ENCODE peak calls at places on chromosome 9, in seven cellular contexts. One of them, this sample, is unnamed.

GRCh38 chr9:88076286-88077070 is 61.8 kb downstream of the SPATA31C2 start:
- DNase-seq in HepG2: peak
- DNase-seq in GM12878: no peak
- DNase-seq in HCT116: peak
- DNase-seq in H1: peak
- DNase-seq in K562: peak
- DNase-seq in SK-N-SH: peak
- DNase-seq in this sample: peak

GRCh38 chr9:6382681-6383080 is 30.3 kb upstream of the UHRF2 start:
- DNase-seq in GM12878: no peak
- DNase-seq in H1: no peak
- DNase-seq in K562: no peak
- DNase-seq in HepG2: no peak
- DNase-seq in HCT116: no peak
- DNase-seq in SK-N-SH: no peak
- DNase-seq in this sample: no peak

GRCh38 chr9:6782378-6782777 is 24.6 kb downstream of the KDM4C start:
- DNase-seq in H1: no peak
- DNase-seq in K562: no peak
- DNase-seq in HCT116: no peak
- DNase-seq in GM12878: no peak
- DNase-seq in HepG2: no peak
- DNase-seq in SK-N-SH: no peak
- DNase-seq in this sample: no peak

GRCh38 chr9:75064307-75065025 is 23.5 kb downstream of the NMRK1 start:
- DNase-seq in H1: no peak
- DNase-seq in K562: no peak
- DNase-seq in HCT116: no peak
- DNase-seq in SK-N-SH: no peak
- DNase-seq in GM12878: no peak
- DNase-seq in HepG2: no peak
- DNase-seq in this sample: no peak

GRCh38 chr9:29393064-29393463 is 1819.8 kb upstream of the C9orf72 start:
- DNase-seq in HepG2: no peak
- DNase-seq in HCT116: no peak
- DNase-seq in SK-N-SH: no peak
- DNase-seq in K562: no peak
- DNase-seq in H1: no peak
- DNase-seq in GM12878: no peak
- DNase-seq in this sample: no peak

GRCh38 chr9:8600914-8601680 is 801.5 kb upstream of the DMAC1 start:
- DNase-seq in HCT116: no peak
- DNase-seq in GM12878: no peak
- DNase-seq in HepG2: no peak
- DNase-seq in SK-N-SH: no peak
- DNase-seq in K562: no peak
- DNase-seq in H1: no peak
- DNase-seq in this sample: no peak

GRCh38 chr9:137269231-137269772 is 8.2 kb upstream of the TOR4A start:
- DNase-seq in K562: no peak
- DNase-seq in GM12878: peak
- DNase-seq in H1: no peak
- DNase-seq in HCT116: no peak
- DNase-seq in HepG2: no peak
- DNase-seq in SK-N-SH: no peak
- DNase-seq in this sample: peak

GRCh38 chr9:12934515-12935301 is 159.9 kb downstream of the LURAP1L start:
- DNase-seq in HCT116: no peak
- DNase-seq in HepG2: no peak
- DNase-seq in GM12878: no peak
- DNase-seq in SK-N-SH: no peak
- DNase-seq in H1: no peak
- DNase-seq in K562: no peak
- DNase-seq in this sample: no peak

GRCh38 chr9:93827545-93828330 is 127.4 kb downstream of the BARX1 start:
- DNase-seq in GM12878: no peak
- DNase-seq in HCT116: no peak
- DNase-seq in H1: no peak
- DNase-seq in K562: peak
- DNase-seq in HepG2: peak
- DNase-seq in SK-N-SH: peak
- DNase-seq in this sample: peak

GRCh38 chr9:33734911-33735310 is 60.5 kb upstream of the PRSS3 start:
- DNase-seq in SK-N-SH: no peak
- DNase-seq in GM12878: no peak
- DNase-seq in HepG2: no peak
- DNase-seq in HCT116: no peak
- DNase-seq in H1: no peak
- DNase-seq in K562: no peak
- DNase-seq in this sample: no peak

GRCh38 chr9:131635285-131635684 is 90.0 kb downstream of the PRRT1B start:
- DNase-seq in GM12878: no peak
- DNase-seq in K562: peak
- DNase-seq in HepG2: peak
- DNase-seq in HCT116: peak
- DNase-seq in H1: peak
- DNase-seq in SK-N-SH: no peak
- DNase-seq in this sample: peak

GRCh38 chr9:135517407-135517822 is 3.8 kb upstream of the LCN1 start:
- DNase-seq in H1: no peak
- DNase-seq in HepG2: no peak
- DNase-seq in SK-N-SH: no peak
- DNase-seq in K562: no peak
- DNase-seq in GM12878: no peak
- DNase-seq in HCT116: no peak
- DNase-seq in this sample: no peak

GRCh38 chr9:34512131-34513078 is 10.4 kb downstream of the ENHO start:
- DNase-seq in H1: no peak
- DNase-seq in K562: no peak
- DNase-seq in GM12878: no peak
- DNase-seq in SK-N-SH: no peak
- DNase-seq in HCT116: no peak
- DNase-seq in HepG2: peak
- DNase-seq in this sample: peak

GRCh38 chr9:82613516-82613915 is 449.4 kb downstream of the RASEF start:
- DNase-seq in HepG2: no peak
- DNase-seq in GM12878: no peak
- DNase-seq in K562: no peak
- DNase-seq in SK-N-SH: no peak
- DNase-seq in H1: no peak
- DNase-seq in HCT116: no peak
- DNase-seq in this sample: no peak

GRCh38 chr9:136990233-136990911 is 1.9 kb upstream of the PAXX start:
- DNase-seq in SK-N-SH: no peak
- DNase-seq in H1: no peak
- DNase-seq in K562: no peak
- DNase-seq in GM12878: no peak
- DNase-seq in HepG2: peak
- DNase-seq in HCT116: no peak
- DNase-seq in this sample: no peak

GRCh38 chr9:95508968-95509850 is 7.6 kb downstream of the PTCH1 start:
- DNase-seq in SK-N-SH: peak
- DNase-seq in HCT116: peak
- DNase-seq in HepG2: peak
- DNase-seq in H1: peak
- DNase-seq in K562: peak
- DNase-seq in GM12878: peak
- DNase-seq in this sample: peak

GRCh38 chr9:92720209-92720765 is 44.3 kb downstream of the BICD2 start:
- DNase-seq in GM12878: no peak
- DNase-seq in SK-N-SH: no peak
- DNase-seq in HCT116: no peak
- DNase-seq in K562: no peak
- DNase-seq in HepG2: no peak
- DNase-seq in H1: no peak
- DNase-seq in this sample: no peak

GRCh38 chr9:92717201-92718085 is 47.2 kb downstream of the BICD2 start:
- DNase-seq in H1: no peak
- DNase-seq in SK-N-SH: no peak
- DNase-seq in HCT116: no peak
- DNase-seq in HepG2: no peak
- DNase-seq in K562: no peak
- DNase-seq in GM12878: no peak
- DNase-seq in this sample: no peak

GRCh38 chr9:92719028-92719647 is 45.5 kb downstream of the BICD2 start:
- DNase-seq in HCT116: no peak
- DNase-seq in H1: no peak
- DNase-seq in K562: no peak
- DNase-seq in GM12878: no peak
- DNase-seq in SK-N-SH: no peak
- DNase-seq in HepG2: no peak
- DNase-seq in this sample: no peak

GRCh38 chr9:92716557-92716956 is 46.6 kb upstream of the IPPK start:
- DNase-seq in HCT116: peak
- DNase-seq in GM12878: no peak
- DNase-seq in SK-N-SH: peak
- DNase-seq in K562: peak
- DNase-seq in H1: peak
- DNase-seq in HepG2: peak
- DNase-seq in this sample: peak

GRCh38 chr9:92718086-92719001 is 46.3 kb downstream of the BICD2 start:
- DNase-seq in HCT116: no peak
- DNase-seq in K562: no peak
- DNase-seq in HepG2: no peak
- DNase-seq in SK-N-SH: no peak
- DNase-seq in GM12878: no peak
- DNase-seq in H1: no peak
- DNase-seq in this sample: no peak
- TF ChIP-seq JUND in HCT116: no peak
- TF ChIP-seq JUND in K562: no peak
- TF ChIP-seq JUND in HepG2: no peak
- TF ChIP-seq JUND in SK-N-SH: no peak
- TF ChIP-seq JUND in GM12878: no peak
- TF ChIP-seq JUND in H1: no peak
- TF ChIP-seq JUND in this sample: no peak

GRCh38 chr9:126033956-126034355 is 286.8 kb downstream of the PBX3 start:
- DNase-seq in SK-N-SH: no peak
- DNase-seq in HCT116: no peak
- DNase-seq in H1: no peak
- DNase-seq in GM12878: no peak
- DNase-seq in K562: no peak
- DNase-seq in HepG2: no peak
- DNase-seq in this sample: no peak
- TF ChIP-seq JUND in SK-N-SH: no peak
- TF ChIP-seq JUND in HCT116: no peak
- TF ChIP-seq JUND in H1: no peak
- TF ChIP-seq JUND in GM12878: no peak
- TF ChIP-seq JUND in K562: no peak
- TF ChIP-seq JUND in HepG2: no peak
- TF ChIP-seq JUND in this sample: no peak

GRCh38 chr9:122116448-122117173 is 23.5 kb upstream of the TTLL11 start:
- DNase-seq in GM12878: no peak
- DNase-seq in H1: no peak
- DNase-seq in HCT116: no peak
- DNase-seq in K562: no peak
- DNase-seq in HepG2: no peak
- DNase-seq in SK-N-SH: no peak
- DNase-seq in this sample: no peak

GRCh38 chr9:122116040-122116439 is 22.9 kb upstream of the TTLL11 start:
- DNase-seq in HCT116: no peak
- DNase-seq in K562: no peak
- DNase-seq in H1: no peak
- DNase-seq in GM12878: no peak
- DNase-seq in HepG2: no peak
- DNase-seq in SK-N-SH: no peak
- DNase-seq in this sample: no peak

GRCh38 chr9:122118343-122119165 is 25.4 kb upstream of the TTLL11 start:
- DNase-seq in H1: no peak
- DNase-seq in HepG2: no peak
- DNase-seq in SK-N-SH: no peak
- DNase-seq in HCT116: no peak
- DNase-seq in K562: no peak
- DNase-seq in GM12878: no peak
- DNase-seq in this sample: no peak

GRCh38 chr9:122113574-122113973 is 20.5 kb upstream of the TTLL11 start:
- DNase-seq in HepG2: no peak
- DNase-seq in GM12878: no peak
- DNase-seq in HCT116: no peak
- DNase-seq in SK-N-SH: peak
- DNase-seq in H1: no peak
- DNase-seq in K562: no peak
- DNase-seq in this sample: no peak

DNA sequence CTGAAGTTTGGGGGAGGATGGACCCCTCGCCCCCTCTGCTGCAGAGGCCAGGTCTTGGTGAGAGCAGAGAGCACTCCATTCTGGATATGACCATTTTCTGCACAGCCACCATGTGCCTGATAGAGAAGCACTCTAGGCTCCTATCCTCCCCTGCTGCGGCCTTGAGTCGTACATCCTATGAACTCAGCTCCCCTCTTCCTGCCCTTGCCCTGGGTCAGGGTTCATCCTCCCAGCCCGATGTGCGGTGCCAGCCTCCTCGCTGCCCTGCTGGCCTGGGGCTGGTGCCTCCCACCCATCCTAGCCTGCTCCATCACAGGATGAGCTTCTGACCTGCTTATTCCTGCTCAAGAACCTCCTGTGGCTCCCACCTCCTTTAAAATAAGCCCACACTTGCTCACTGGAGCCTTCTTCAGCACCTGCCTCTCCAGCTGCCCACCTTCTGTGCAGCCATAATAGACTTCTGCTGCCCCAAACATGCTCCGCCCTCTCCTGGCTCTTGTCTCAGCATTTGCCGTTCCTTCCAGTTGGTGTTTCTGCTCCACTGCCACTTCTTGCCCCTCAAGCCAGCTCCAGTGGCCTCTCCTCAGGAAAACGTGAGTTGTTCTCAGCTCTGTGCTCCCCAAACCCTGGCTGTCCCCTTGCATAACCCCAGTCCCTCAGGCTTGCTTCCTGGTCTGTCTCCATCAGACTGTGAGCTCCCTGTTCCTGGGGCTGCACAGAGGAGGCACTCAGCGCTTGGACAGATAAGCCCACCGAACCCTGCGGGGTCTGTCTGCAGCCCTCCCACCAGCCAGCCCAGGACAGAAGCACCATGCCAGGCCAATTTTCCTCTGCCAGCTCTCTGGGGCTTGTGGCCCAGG is 22.3 kb upstream of the TTLL11 start:
- DNase-seq in H1: no peak
- DNase-seq in GM12878: no peak
- DNase-seq in K562: no peak
- DNase-seq in HCT116: no peak
- DNase-seq in HepG2: no peak
- DNase-seq in SK-N-SH: no peak
- DNase-seq in this sample: no peak
- TF ChIP-seq JUND in H1: no peak
- TF ChIP-seq JUND in GM12878: no peak
- TF ChIP-seq JUND in K562: no peak
- TF ChIP-seq JUND in HCT116: no peak
- TF ChIP-seq JUND in HepG2: no peak
- TF ChIP-seq JUND in SK-N-SH: no peak
- TF ChIP-seq JUND in this sample: no peak

DNA sequence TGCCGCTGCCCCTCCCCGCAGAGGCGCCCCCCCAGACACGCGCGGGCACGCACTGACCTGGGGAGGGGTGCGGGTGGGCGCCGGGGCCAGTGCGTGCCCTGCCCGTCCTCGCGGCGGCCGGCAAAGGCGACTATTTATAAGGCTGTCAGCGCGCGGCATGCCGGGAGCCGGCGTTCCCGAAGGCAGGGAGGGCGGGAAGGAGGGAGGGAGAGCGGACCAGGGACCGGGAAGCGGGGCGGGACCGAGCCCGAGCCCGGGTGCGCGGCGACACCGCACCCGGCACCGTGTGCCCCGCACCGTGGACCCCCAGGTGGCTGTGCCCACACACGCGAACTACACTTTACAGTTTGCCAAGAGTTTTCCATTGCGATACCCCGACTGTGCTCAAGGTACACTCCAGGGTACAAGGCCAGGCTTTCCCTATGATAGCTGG is at the start of gene AK1:
- DNase-seq in K562: peak
- DNase-seq in GM12878: no peak
- DNase-seq in HCT116: no peak
- DNase-seq in H1: no peak
- DNase-seq in SK-N-SH: peak
- DNase-seq in HepG2: no peak
- DNase-seq in this sample: peak
- TF ChIP-seq JUND in K562: no peak
- TF ChIP-seq JUND in GM12878: no peak
- TF ChIP-seq JUND in HCT116: no peak
- TF ChIP-seq JUND in H1: no peak
- TF ChIP-seq JUND in SK-N-SH: no peak
- TF ChIP-seq JUND in HepG2: no peak
- TF ChIP-seq JUND in this sample: no peak

This sample was measured in T47D.